ENCODE peak calls at places on chromosomes 5 and 9, in six cellular contexts. W is AG10803, E is right cardiac atrium, S is AG04449, L is AG08396, H is mammary epithelial cell. N is an unnamed sample.

GRCh38 chr9:70802206-70802605 is 319.2 kb downstream of the TRPM3 start:
- DNase-seq in L (no peak), E (no peak), W (peak; percentile 76), S (peak; percentile 37), H (no peak), N (no peak)

GRCh38 chr5:159906957-159907356 is 9.3 kb upstream of the ADRA1B start:
- DNase-seq in L (no peak), S (no peak), H (no peak), E (no peak), W (no peak), N (no peak)

GRCh38 chr9:132409828-132410528 is at the start of gene CFAP77:
- DNase-seq in H (peak; percentile 64), E (peak; percentile 48), W (peak; percentile 43), L (peak; percentile 89), S (no peak), N (no peak)

GRCh38 chr9:89814340-89815040 is 209.7 kb downstream of the GADD45G start:
- DNase-seq in E (no peak), W (peak; percentile 18), L (no peak), S (no peak), H (no peak), N (no peak)

GRCh38 chr5:108143581-108143980 is 238.3 kb downstream of the FBXL17 start:
- DNase-seq in L (peak; percentile 12), S (peak; percentile 56), H (peak; percentile 2), W (peak; percentile 73), E (no peak), N (peak; percentile 5)

GRCh38 chr5:149268928-149269557 is 2.6 kb upstream of the AFAP1L1 start:
- DNase-seq in H (peak; percentile 51), E (no peak), L (peak; percentile 75), W (peak; percentile 60), S (no peak), N (no peak)

GRCh38 chr9:12441509-12441908 is 251.7 kb upstream of the TYRP1 start:
- DNase-seq in L (no peak), W (no peak), H (no peak), E (no peak), S (no peak), N (no peak)

GRCh38 chr9:137034039-137034708 is 2.3 kb upstream of the FUT7 start:
- DNase-seq in L (no peak), E (no peak), W (no peak), S (no peak), H (peak; percentile 17), N (no peak)

GRCh38 chr5:135230326-135230925 is 168.6 kb downstream of the MACROH2A1 start:
- DNase-seq in W (peak; percentile 82), S (no peak), E (peak; percentile 84), H (no peak), L (peak; percentile 60), N (no peak)

GRCh38 chr5:2686296-2686695 is 65.2 kb downstream of the IRX2 start:
- DNase-seq in S (no peak), W (no peak), L (no peak), E (no peak), H (peak; percentile 54), N (no peak)

GRCh38 chr5:91266184-91266705 is 116.9 kb downstream of the ARRDC3 start:
- DNase-seq in E (no peak), S (no peak), L (peak; percentile 45), H (peak; percentile 48), W (peak; percentile 47), N (no peak)

GRCh38 chr5:6732634-6733410 is 19.6 kb downstream of the TENT4A start:
- DNase-seq in E (peak; percentile 71), L (peak; percentile 61), S (no peak), H (peak; percentile 58), W (peak; percentile 68), N (peak; percentile 81)

GRCh38 chr9:37784291-37784639 is 599 bp downstream of the EXOSC3 start:
- DNase-seq in W (no peak), L (peak; percentile 33), E (no peak), S (no peak), H (peak; percentile 20), N (no peak)

GRCh38 chr5:170745481-170746061 is 38.0 kb upstream of the GABRP start:
- DNase-seq in E (peak; percentile 26), H (peak; percentile 64), L (no peak), W (peak; percentile 25), S (no peak), N (no peak)

GRCh38 chr9:14400658-14400995 is 86.7 kb upstream of the NFIB start:
- DNase-seq in W (peak; percentile 75), S (no peak), E (peak; percentile 72), H (peak; percentile 77), L (peak; percentile 55), N (peak; percentile 61)

GRCh38 chr9:16526380-16526779 is 344.1 kb downstream of the BNC2 start:
- DNase-seq in W (peak; percentile 54), E (no peak), H (peak; percentile 74), S (no peak), L (no peak), N (no peak)

GRCh38 chr9:38127271-38127839 is 58.3 kb upstream of the SHB start:
- DNase-seq in E (no peak), H (no peak), L (no peak), W (no peak), S (no peak), N (no peak)

GRCh38 chr9:4679268-4680177 is at the start of gene CDC37L1:
- DNase-seq in W (peak; percentile 94), E (peak; percentile 98), L (peak; percentile 95), H (peak; percentile 94), S (peak; percentile 57), N (no peak)

GRCh38 chr5:141855265-141856029 is 22.8 kb downstream of the PCDH1 start:
- DNase-seq in W (no peak), S (no peak), L (no peak), E (peak; percentile 68), H (no peak), N (no peak)

GRCh38 chr5:77650686-77651085 is 12.2 kb upstream of the OTP start:
- DNase-seq in E (no peak), H (no peak), L (no peak), W (no peak), S (no peak), N (no peak)

GRCh38 chr9:75699625-75700251 is 190.7 kb upstream of the PCSK5 start:
- DNase-seq in S (no peak), E (no peak), L (no peak), H (no peak), W (no peak), N (no peak)

GRCh38 chr9:129656795-129657390 is 8.6 kb upstream of the PRRX2 start:
- DNase-seq in H (peak; percentile 66), L (peak; percentile 83), E (no peak), S (no peak), W (peak; percentile 52), N (no peak)

GRCh38 chr9:103799959-103800358 is 294.1 kb upstream of the SMC2 start:
- DNase-seq in W (no peak), L (no peak), H (no peak), E (no peak), S (no peak), N (no peak)

GRCh38 chr9:132451276-132451675 is 41.3 kb downstream of the CFAP77 start:
- DNase-seq in E (no peak), H (no peak), W (no peak), L (no peak), S (no peak), N (no peak)

GRCh38 chr9:118473527-118473926 is 769.3 kb downstream of the TLR4 start:
- DNase-seq in L (no peak), S (no peak), W (no peak), H (no peak), E (no peak), N (no peak)